ENCODE peak calls at places on chromosomes 11 and 22, in four cellular contexts. S, T, A and L are unnamed samples.

GRCh38 chr22:38435960-38436359 is 19.0 kb downstream of the KCNJ4 start:
- DNase-seq in S (no peak), T (no peak), A (no peak), L (no peak)

GRCh38 chr11:46557684-46558151 is 36.1 kb downstream of the AMBRA1 start:
- DNase-seq in S (no peak), T (no peak), A (peak), L (peak)

GRCh38 chr11:10856689-10857603 is 907 bp downstream of the ZBED5 start:
- DNase-seq in S (no peak), T (no peak), A (peak), L (no peak)

GRCh38 chr11:23990346-23990745 is 506.5 kb upstream of the LUZP2 start:
- DNase-seq in S (no peak), T (no peak), A (no peak), L (no peak)

GRCh38 chr11:37946155-37946766 is 1348.2 kb upstream of the RAG2 start:
- DNase-seq in S (no peak), T (no peak), A (peak), L (no peak)

GRCh38 chr11:35418282-35418846 is 994 bp downstream of the SLC1A2 start:
- DNase-seq in S (no peak), T (no peak), A (peak), L (no peak)

GRCh38 chr11:107102692-107103463 is 84.6 kb upstream of the GUCY1A2 start:
- DNase-seq in S (no peak), T (no peak), A (no peak), L (no peak)

GRCh38 chr11:118621071-118621815 is 13.8 kb downstream of the PHLDB1 start:
- DNase-seq in S (no peak), T (no peak), A (peak), L (peak)

GRCh38 chr11:57307666-57308270 is 17.0 kb downstream of the TNKS1BP1 start:
- DNase-seq in S (no peak), T (no peak), A (no peak), L (no peak)